ENCODE peak calls at places on chromosomes 2 and 18, in five cellular contexts. One of them, this sample, is unnamed.

GRCh38 chr2:163182764-163183354 is 344.3 kb upstream of the KCNH7 start:
- DNase-seq in WTC11: no peak
- DNase-seq in CD8-positive, alpha-beta memory T cell: no peak
- DNase-seq in amniotic stem cell: no peak
- DNase-seq in stimulated activated CD4-positive, alpha-beta T cell treated with anti-CD3 and anti-CD28 coated beads, Interleukin-1b, Interleukin-23, amount 100 ng/mL, for 24 hours: no peak
- DNase-seq in this sample: no peak

GRCh38 chr2:240453461-240454030 is 18.1 kb downstream of the GPC1 start:
- DNase-seq in stimulated activated CD4-positive, alpha-beta T cell treated with anti-CD3 and anti-CD28 coated beads, Interleukin-1b, Interleukin-23, amount 100 ng/mL, for 24 hours: no peak
- DNase-seq in WTC11: no peak
- DNase-seq in amniotic stem cell: no peak
- DNase-seq in CD8-positive, alpha-beta memory T cell: no peak
- DNase-seq in this sample: no peak

GRCh38 chr2:240344904-240345303 is 90.6 kb upstream of the GPC1 start:
- DNase-seq in CD8-positive, alpha-beta memory T cell: no peak
- DNase-seq in stimulated activated CD4-positive, alpha-beta T cell treated with anti-CD3 and anti-CD28 coated beads, Interleukin-1b, Interleukin-23, amount 100 ng/mL, for 24 hours: no peak
- DNase-seq in amniotic stem cell: no peak
- DNase-seq in WTC11: no peak
- DNase-seq in this sample: no peak

GRCh38 chr2:10868465-10869314 is 43.0 kb upstream of the KCNF1 start:
- DNase-seq in amniotic stem cell: peak; percentile 42
- DNase-seq in CD8-positive, alpha-beta memory T cell: no peak
- DNase-seq in WTC11: no peak
- DNase-seq in stimulated activated CD4-positive, alpha-beta T cell treated with anti-CD3 and anti-CD28 coated beads, Interleukin-1b, Interleukin-23, amount 100 ng/mL, for 24 hours: no peak
- DNase-seq in this sample: peak; percentile 6

GRCh38 chr2:16151281-16151570 is 210.9 kb downstream of the MYCN start:
- DNase-seq in CD8-positive, alpha-beta memory T cell: no peak
- DNase-seq in WTC11: no peak
- DNase-seq in stimulated activated CD4-positive, alpha-beta T cell treated with anti-CD3 and anti-CD28 coated beads, Interleukin-1b, Interleukin-23, amount 100 ng/mL, for 24 hours: no peak
- DNase-seq in amniotic stem cell: no peak
- DNase-seq in this sample: no peak

GRCh38 chr18:50679656-50680055 is 119.8 kb downstream of the MAPK4 start:
- DNase-seq in WTC11: no peak
- DNase-seq in stimulated activated CD4-positive, alpha-beta T cell treated with anti-CD3 and anti-CD28 coated beads, Interleukin-1b, Interleukin-23, amount 100 ng/mL, for 24 hours: no peak
- DNase-seq in amniotic stem cell: no peak
- DNase-seq in CD8-positive, alpha-beta memory T cell: no peak
- DNase-seq in this sample: no peak

GRCh38 chr18:47323158-47323557 is 71.7 kb upstream of the SKOR2 start:
- DNase-seq in stimulated activated CD4-positive, alpha-beta T cell treated with anti-CD3 and anti-CD28 coated beads, Interleukin-1b, Interleukin-23, amount 100 ng/mL, for 24 hours: no peak
- DNase-seq in amniotic stem cell: no peak
- DNase-seq in WTC11: no peak
- DNase-seq in CD8-positive, alpha-beta memory T cell: no peak
- DNase-seq in this sample: no peak

GRCh38 chr2:8433390-8433789 is 248.5 kb upstream of the ID2 start:
- DNase-seq in WTC11: no peak
- DNase-seq in CD8-positive, alpha-beta memory T cell: no peak
- DNase-seq in stimulated activated CD4-positive, alpha-beta T cell treated with anti-CD3 and anti-CD28 coated beads, Interleukin-1b, Interleukin-23, amount 100 ng/mL, for 24 hours: no peak
- DNase-seq in amniotic stem cell: no peak
- DNase-seq in this sample: no peak

GRCh38 chr2:235545369-235546150 is 51.7 kb downstream of the AGAP1 start:
- DNase-seq in CD8-positive, alpha-beta memory T cell: no peak
- DNase-seq in amniotic stem cell: no peak
- DNase-seq in WTC11: no peak
- DNase-seq in stimulated activated CD4-positive, alpha-beta T cell treated with anti-CD3 and anti-CD28 coated beads, Interleukin-1b, Interleukin-23, amount 100 ng/mL, for 24 hours: no peak
- DNase-seq in this sample: no peak

GRCh38 chr2:122868626-122869275 is 1113.3 kb downstream of the TSN start:
- DNase-seq in amniotic stem cell: no peak
- DNase-seq in WTC11: no peak
- DNase-seq in stimulated activated CD4-positive, alpha-beta T cell treated with anti-CD3 and anti-CD28 coated beads, Interleukin-1b, Interleukin-23, amount 100 ng/mL, for 24 hours: no peak
- DNase-seq in CD8-positive, alpha-beta memory T cell: no peak
- DNase-seq in this sample: no peak

GRCh38 chr2:69159988-69160387 is 147.0 kb downstream of the ANTXR1 start:
- DNase-seq in amniotic stem cell: no peak
- DNase-seq in stimulated activated CD4-positive, alpha-beta T cell treated with anti-CD3 and anti-CD28 coated beads, Interleukin-1b, Interleukin-23, amount 100 ng/mL, for 24 hours: no peak
- DNase-seq in CD8-positive, alpha-beta memory T cell: no peak
- DNase-seq in WTC11: peak; percentile 51
- DNase-seq in this sample: peak; percentile 56

GRCh38 chr2:106106627-106107508 is 87.2 kb downstream of the UXS1 start:
- DNase-seq in amniotic stem cell: no peak
- DNase-seq in CD8-positive, alpha-beta memory T cell: no peak
- DNase-seq in WTC11: no peak
- DNase-seq in stimulated activated CD4-positive, alpha-beta T cell treated with anti-CD3 and anti-CD28 coated beads, Interleukin-1b, Interleukin-23, amount 100 ng/mL, for 24 hours: no peak
- DNase-seq in this sample: no peak